ENCODE peak calls at places on chromosomes 16 and 17, in ten cellular contexts. J is uterus, L is right lobe of liver, E is heart left ventricle, P is prostate gland, A is stomach, R is body of pancreas, Q is HCT116, U is tibial nerve, Y is Peyer's patch. G is an unnamed sample.

GRCh38 chr17:36183811-36184765 is 7.7 kb upstream of the TBC1D3B start:
- DNase-seq in J (no peak), L (no peak), E (no peak), P (no peak), A (no peak), R (no peak), Q (no peak), U (no peak), Y (no peak), G (no peak)

GRCh38 chr16:88437367-88437964 is 15.6 kb upstream of the ZFPM1 start:
- DNase-seq in J (no peak), L (no peak), E (no peak), P (no peak), A (peak; percentile 72), R (peak; percentile 59), Q (peak; percentile 37), U (no peak), Y (peak; percentile 74), G (peak; percentile 58)

GRCh38 chr16:8572919-8573724 is 17.2 kb downstream of the TMEM114 start:
- DNase-seq in J (no peak), L (no peak), E (no peak), P (no peak), A (no peak), R (no peak), Q (peak; percentile 29), U (no peak), Y (no peak), G (peak; percentile 37)

GRCh38 chr16:50474138-50474537 is 74.1 kb upstream of the NKD1 start:
- DNase-seq in J (no peak), L (no peak), E (no peak), P (no peak), A (no peak), R (no peak), Q (no peak), U (no peak), Y (no peak), G (no peak)

GRCh38 chr17:28204751-28205150 is 114.2 kb upstream of the TMEM97 start:
- DNase-seq in J (no peak), L (no peak), E (no peak), P (no peak), A (no peak), R (no peak), Q (no peak), U (no peak), Y (no peak), G (no peak)

GRCh38 chr16:69373019-69373418 is 12.8 kb downstream of the TERF2 start:
- DNase-seq in J (no peak), L (no peak), E (no peak), P (no peak), A (no peak), R (no peak), Q (no peak), U (no peak), Y (no peak), G (no peak)

GRCh38 chr16:85998868-85999729 is 100.1 kb downstream of the IRF8 start:
- DNase-seq in J (no peak), L (no peak), E (no peak), P (no peak), A (peak; percentile 10), R (no peak), Q (no peak), U (no peak), Y (no peak), G (no peak)

GRCh38 chr17:50406578-50406977 is 9.3 kb upstream of the LRRC59 start:
- DNase-seq in J (no peak), L (no peak), E (no peak), P (no peak), A (no peak), R (no peak), Q (no peak), U (no peak), Y (no peak), G (no peak)

DNA sequence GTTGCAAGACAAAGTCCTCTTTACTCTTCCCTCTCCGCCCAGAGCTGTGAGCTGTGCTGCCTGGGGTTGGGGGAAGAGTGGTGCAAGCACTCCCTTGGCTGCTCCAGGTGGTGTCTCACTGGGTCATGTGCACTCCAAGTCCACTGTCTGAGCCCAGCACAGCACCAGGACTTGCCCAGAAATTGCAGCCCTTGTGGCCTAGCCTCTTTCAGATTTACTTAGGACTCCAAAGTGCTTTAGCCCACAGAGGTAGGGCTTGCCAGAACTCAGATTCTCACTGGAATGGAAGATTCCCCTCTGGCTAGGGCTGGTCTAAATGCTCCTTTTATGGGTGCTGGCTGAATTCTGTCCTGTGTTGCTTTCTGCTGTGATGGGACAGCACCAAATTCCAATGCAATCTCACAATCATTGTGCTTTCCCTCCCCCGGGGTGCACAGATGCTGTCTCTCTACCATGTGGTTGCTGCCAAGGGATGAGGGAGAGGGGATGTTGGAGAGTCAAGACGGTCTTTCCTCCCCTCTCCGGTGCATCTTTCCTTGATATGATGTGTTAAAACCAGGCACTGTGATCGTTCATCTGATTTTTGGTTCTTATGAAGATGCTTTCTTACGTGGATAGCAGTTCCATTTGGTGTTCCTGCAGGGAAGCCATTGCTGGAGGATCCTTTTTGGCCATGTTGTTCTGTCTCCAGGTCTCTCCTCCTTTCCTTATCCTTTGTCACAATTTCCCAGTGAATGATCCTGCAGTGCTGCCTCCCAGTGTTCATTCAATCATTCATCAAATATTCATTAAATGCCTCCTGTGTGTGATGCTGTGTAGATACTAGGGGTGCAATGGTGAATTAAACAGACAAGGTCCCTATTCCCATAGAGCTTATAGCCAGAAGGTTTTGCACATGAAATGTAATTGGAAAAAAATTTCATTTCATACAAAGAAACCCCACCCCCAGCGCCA is 216.3 kb downstream of the SPECC1 start:
- DNase-seq in J (no peak), L (no peak), E (no peak), P (no peak), A (no peak), R (no peak), Q (no peak), U (no peak), Y (no peak), G (no peak)
- H3K27ac ChIP-seq in J (no peak overlapping the region), L (no peak overlapping the region), E (no peak overlapping the region), P (no peak overlapping the region), A (no peak overlapping the region), R (no peak overlapping the region), Q (no peak overlapping the region), U (no peak overlapping the region), Y (no peak overlapping the region), G (no peak overlapping the region)

GRCh38 chr17:45286286-45286685 is 24.4 kb upstream of the SPATA32 start:
- DNase-seq in J (no peak), L (no peak), E (no peak), P (no peak), A (no peak), R (no peak), Q (no peak), U (no peak), Y (no peak), G (no peak)

GRCh38 chr17:45287526-45288264 is 25.8 kb upstream of the SPATA32 start:
- DNase-seq in J (no peak), L (no peak), E (peak; percentile 66), P (no peak), A (no peak), R (peak; percentile 49), Q (no peak), U (no peak), Y (no peak), G (no peak)

GRCh38 chr17:45282683-45283644 is 21.1 kb upstream of the SPATA32 start:
- DNase-seq in J (peak; percentile 42), L (no peak), E (peak; percentile 87), P (no peak), A (no peak), R (peak; percentile 37), Q (no peak), U (no peak), Y (peak; percentile 48), G (no peak)

GRCh38 chr17:45283711-45284110 is 21.8 kb upstream of the SPATA32 start:
- DNase-seq in J (no peak), L (no peak), E (no peak), P (no peak), A (no peak), R (no peak), Q (no peak), U (no peak), Y (no peak), G (no peak)

DNA sequence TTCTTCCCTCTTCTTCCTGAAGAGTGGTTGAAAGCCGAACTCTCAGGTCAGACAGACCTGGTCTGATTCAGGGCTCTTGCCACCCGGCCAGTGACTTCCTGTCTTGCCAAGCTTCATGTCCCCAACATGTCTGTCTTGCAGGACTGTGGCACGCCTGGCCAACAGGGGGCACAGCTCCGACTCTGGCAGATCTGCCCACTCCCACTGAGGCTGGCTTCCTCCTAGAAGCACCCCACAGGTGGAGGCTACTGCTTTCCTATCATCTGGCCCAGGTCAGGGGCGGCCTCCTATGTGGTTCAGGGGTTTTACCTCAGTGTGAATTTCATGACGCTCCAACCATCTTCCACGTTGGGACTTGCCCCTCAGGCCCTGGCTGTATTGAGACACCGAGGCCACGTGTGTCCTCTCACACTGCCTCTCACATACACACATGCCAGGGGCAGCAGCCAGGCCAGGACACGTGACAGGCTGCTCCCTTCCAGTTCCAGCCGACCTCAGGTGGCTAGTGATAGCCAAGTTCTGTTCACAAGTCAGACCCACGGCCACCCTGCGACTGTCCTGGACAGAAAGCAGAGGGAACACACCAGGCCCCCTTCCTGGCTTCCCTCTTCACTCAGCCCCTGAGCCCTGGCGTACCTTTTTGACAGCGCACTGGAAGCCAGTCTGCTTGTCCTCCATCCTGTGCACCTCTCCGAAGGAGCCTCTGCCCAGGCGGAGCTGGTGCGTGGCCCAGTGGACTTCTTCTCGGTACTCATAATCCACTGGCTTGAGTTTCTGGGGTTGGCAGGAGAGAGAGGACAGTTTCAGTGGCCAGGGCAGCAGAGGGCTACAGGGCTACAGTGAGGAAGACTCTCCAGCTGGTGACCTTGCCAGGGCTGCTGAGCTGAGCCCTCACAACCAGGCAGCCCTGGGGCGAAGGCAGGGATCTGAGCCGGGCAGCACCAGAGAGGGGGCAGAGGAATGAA is 22.6 kb upstream of the SPATA32 start:
- DNase-seq in J (no peak), L (peak; percentile 78), E (peak; percentile 73), P (peak; percentile 83), A (peak; percentile 68), R (peak; percentile 46), Q (no peak), U (no peak), Y (no peak), G (no peak)
- TF ChIP-seq POLR2A in J (no peak), L (no peak), E (no peak), P (no peak), A (no peak), R (no peak), Q (no peak), U (no peak), Y (no peak), G (no peak)

DNA sequence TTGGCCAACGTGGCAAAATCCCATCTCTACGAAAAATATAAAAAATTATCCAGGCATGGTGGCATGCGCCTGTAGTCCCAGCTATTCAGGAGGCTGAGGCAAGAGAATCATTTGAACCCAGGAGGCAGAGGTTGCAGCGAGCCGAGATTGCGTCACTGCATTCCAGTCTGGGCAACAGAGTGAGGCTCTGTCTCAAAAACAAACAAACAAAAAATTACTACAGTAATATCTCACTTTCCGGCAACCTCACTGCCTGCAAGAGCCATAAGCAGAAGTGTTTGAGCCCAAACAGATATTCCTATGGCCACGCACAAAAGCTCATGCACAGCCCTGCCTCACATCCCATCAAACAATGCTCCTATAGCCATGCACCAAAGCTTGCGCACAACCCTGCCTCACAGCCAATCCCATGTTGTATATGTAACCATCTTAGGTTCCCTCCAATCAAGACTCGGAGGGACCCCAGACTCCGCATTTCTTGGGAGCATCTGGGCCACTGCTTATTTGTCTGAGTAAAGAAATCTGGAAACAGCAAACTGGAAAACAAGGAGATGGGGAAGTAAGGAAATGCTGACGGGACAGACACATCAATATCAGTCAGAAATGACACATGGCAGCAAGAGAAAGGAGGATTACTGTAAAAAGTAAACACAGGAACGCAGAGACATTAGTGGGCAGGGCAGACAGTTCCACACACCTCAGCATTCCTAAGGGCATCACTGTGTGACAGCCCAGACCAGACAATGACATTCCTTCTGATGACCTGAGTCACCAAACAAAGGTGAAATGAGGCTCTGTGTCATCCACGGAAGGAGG is 37.1 kb downstream of the TK2 start:
- DNase-seq in J (no peak), L (peak; percentile 72), E (no peak), P (no peak), A (peak; percentile 21), R (no peak), Q (no peak), U (no peak), Y (peak; percentile 20), G (no peak)
- H3K27ac ChIP-seq in J (peak overlapping the region; percentile 18), L (peak overlapping the region; percentile 99), E (peak overlapping the region; percentile 73), P (peak overlapping the region; percentile 53), A (peak overlapping the region; percentile 70), R (peak overlapping the region; percentile 91), Q (peak overlapping the region; percentile 63), U (peak overlapping the region; percentile 58), Y (peak overlapping the region; percentile 45), G (no peak overlapping the region)

DNA sequence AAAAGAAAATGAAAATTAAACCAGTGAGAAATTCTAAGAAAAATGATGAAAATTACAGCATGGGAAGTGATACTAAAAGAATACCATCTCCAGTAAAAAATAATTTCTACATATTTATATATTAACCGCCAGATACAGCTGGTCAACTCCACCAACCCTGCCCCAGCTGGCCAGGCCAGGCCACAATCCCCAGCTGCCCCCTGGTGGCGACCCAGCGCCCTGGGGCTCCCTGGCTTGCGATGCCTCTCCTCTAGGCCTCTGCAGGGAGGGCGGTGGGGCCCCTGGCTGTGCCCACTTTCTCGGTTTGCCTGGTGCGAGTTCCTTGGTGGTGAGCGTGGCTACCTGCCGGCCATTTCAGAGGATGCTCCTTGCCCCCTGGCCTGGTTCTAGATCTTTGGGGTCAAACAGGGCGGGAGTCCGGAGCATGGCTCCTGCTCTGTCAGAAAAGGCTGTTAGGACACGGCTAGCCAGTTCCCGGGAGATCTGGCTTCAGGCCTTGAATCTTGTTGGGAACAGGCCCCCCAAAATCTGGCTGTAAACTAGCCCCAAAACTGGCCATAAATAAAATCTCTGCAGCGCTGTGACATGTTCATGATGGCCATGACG is 14.5 kb downstream of the GLIS2 start:
- DNase-seq in J (peak; percentile 79), L (peak; percentile 87), E (peak; percentile 85), P (peak; percentile 69), A (peak; percentile 89), R (peak; percentile 84), Q (no peak), U (peak; percentile 74), Y (peak; percentile 89), G (peak; percentile 81)
- TF ChIP-seq POLR2A in J (no peak), L (no peak), E (no peak), P (no peak), A (no peak), R (no peak), Q (no peak), U (no peak), Y (no peak), G (no peak)

G was measured in testis.